ENCODE peak calls at places on chromosomes 1 and 21, in five cellular contexts. F is H1, O is GM12878, A is HepG2, T is K562. Z is an unnamed sample.

GRCh38 chr1:203148127-203148526 is 20.6 kb downstream of the ADORA1 start:
- DNase-seq in F (no peak), O (no peak), A (peak), T (peak), Z (peak)

GRCh38 chr1:98005326-98006010 is 84.6 kb upstream of the DPYD start:
- DNase-seq in F (no peak), O (no peak), A (no peak), T (no peak), Z (no peak)

GRCh38 chr21:37408464-37409193 is 42.1 kb downstream of the DYRK1A start:
- DNase-seq in F (no peak), O (no peak), A (no peak), T (no peak), Z (no peak)

GRCh38 chr1:87684786-87685185 is 356.1 kb downstream of the LMO4 start:
- DNase-seq in F (no peak), O (no peak), A (no peak), T (no peak), Z (no peak)

GRCh38 chr1:6500446-6501406 is 9.3 kb upstream of the PLEKHG5 start:
- DNase-seq in F (no peak), O (no peak), A (no peak), T (no peak), Z (no peak)

GRCh38 chr1:14113841-14114567 is 414.0 kb downstream of the PRDM2 start:
- DNase-seq in F (peak), O (no peak), A (no peak), T (peak), Z (no peak)

GRCh38 chr21:41016472-41016871 is 151.5 kb upstream of the BACE2 start:
- DNase-seq in F (no peak), O (no peak), A (no peak), T (no peak), Z (no peak)

GRCh38 chr1:164735315-164736052 is 176.5 kb downstream of the PBX1 start:
- DNase-seq in F (no peak), O (no peak), A (no peak), T (no peak), Z (no peak)

GRCh38 chr1:116909511-116910378 is at the start of gene PTGFRN:
- DNase-seq in F (peak), O (no peak), A (no peak), T (peak), Z (peak)

GRCh38 chr1:174266991-174267612 is 107.8 kb downstream of the RABGAP1L start:
- DNase-seq in F (no peak), O (no peak), A (peak), T (no peak), Z (no peak)

GRCh38 chr1:174262747-174263241 is 103.5 kb downstream of the RABGAP1L start:
- DNase-seq in F (no peak), O (peak), A (peak), T (peak), Z (peak)

GRCh38 chr1:174269932-174270651 is 110.8 kb downstream of the RABGAP1L start:
- DNase-seq in F (no peak), O (no peak), A (peak), T (no peak), Z (no peak)

GRCh38 chr1:174265273-174265672 is 106.0 kb downstream of the RABGAP1L start:
- DNase-seq in F (no peak), O (no peak), A (no peak), T (no peak), Z (no peak)

DNA sequence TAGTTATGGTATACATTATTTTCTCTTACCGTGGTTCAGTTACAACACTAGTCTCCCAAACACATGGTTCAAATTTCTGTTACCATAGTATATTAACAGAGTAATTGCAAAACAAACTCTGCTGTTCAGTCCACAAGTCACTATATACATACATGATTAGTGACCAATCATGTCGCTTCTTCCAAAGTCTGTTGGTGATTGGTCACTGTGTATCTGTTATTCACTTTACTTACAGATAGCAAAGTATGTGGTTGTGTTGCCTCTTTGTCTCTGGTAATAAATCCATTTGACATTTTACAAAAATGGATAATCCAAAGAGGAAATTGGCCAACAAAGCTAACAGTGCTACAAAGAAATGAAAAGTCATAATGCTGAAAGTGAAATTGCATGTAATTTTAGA is 107.2 kb downstream of the RABGAP1L start:
- DNase-seq in F (no peak), O (no peak), A (peak), T (no peak), Z (no peak)
- TF ChIP-seq ZNF274 in F (no peak), O (no peak), A (no peak), T (no peak), Z (no peak)

DNA sequence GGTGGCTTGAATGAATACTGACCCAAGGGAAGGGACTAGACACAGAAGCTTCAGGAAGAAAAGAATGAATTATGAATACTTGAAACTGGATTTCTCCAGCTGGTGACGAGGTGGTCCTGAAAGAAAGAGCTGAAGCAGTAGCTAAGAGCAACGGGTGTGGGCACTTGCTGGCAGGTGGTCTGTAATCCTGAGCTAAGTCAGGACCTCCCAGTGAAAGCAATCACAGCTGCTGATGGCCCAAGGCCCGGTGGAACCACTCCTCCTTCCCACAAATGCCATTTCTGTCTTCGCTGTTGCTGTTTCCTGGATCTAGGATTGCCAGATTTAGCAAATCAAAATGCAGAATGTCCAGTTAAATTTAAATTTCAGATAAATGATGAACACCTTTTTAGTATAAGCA is 47.0 kb downstream of the NEK2 start:
- DNase-seq in F (no peak), O (no peak), A (no peak), T (no peak), Z (no peak)
- TF ChIP-seq SRF in F (no peak), O (no peak), A (no peak), T (no peak), Z (no peak)

GRCh38 chr1:227543283-227544066 is 19.9 kb upstream of the ZNF678 start:
- DNase-seq in F (no peak), O (no peak), A (no peak), T (no peak), Z (no peak)

GRCh38 chr1:227540170-227541098 is 22.9 kb upstream of the ZNF678 start:
- DNase-seq in F (no peak), O (no peak), A (no peak), T (no peak), Z (no peak)

GRCh38 chr1:227541129-227541528 is 22.2 kb upstream of the ZNF678 start:
- DNase-seq in F (no peak), O (no peak), A (no peak), T (no peak), Z (no peak)

GRCh38 chr1:227542153-227543120 is 20.9 kb upstream of the ZNF678 start:
- DNase-seq in F (peak), O (peak), A (peak), T (peak), Z (peak)

DNA sequence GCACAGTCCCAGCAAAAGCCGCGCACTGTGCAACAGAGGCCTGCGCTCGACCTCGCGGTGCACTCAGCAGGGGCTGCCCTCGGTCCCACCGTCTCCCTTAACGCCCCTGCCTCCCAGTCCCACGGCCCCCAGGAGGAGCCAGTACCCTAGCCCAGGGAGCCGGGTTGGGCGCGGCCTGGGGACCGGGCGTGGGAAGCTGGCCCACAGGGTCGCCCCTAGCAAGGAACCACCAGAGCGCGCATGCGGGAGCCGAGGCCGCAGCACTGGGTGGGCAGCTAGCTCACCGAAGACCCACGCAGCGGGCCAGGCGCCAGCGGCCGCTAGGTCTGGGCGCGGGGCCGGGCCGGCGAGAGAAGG is 21.6 kb upstream of the ZNF678 start:
- DNase-seq in F (no peak), O (no peak), A (no peak), T (no peak), Z (no peak)
- TF ChIP-seq ZNF274 in F (no peak), O (no peak), A (no peak), T (no peak), Z (no peak)

DNA sequence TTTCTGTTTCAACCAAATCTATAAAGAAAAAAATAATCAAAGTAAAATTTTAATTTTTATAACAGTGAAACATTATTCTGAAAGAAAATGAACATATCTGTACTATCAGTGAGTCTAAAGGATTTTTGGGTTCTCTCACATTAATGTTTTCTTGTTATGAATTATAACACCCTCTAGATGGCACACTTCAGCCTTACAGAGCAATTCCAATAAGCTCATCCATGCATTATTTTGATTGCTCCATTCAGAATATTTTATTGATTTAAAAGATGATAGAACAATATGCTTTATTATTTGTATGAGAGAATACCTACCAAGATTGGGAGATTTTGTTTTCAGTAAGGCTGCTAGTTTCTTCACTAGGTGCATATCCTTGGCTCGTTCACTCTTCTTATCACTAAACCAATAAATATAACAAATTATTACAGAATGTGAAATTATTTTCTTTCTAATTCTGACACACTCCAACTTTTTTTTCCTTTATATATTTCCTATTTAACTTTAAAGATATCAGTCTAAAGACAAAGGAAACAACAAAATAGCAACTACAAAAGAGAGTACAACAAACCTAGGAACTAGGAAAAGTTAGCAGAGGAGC is 82.4 kb downstream of the RAB3GAP2 start:
- DNase-seq in F (no peak), O (no peak), A (peak), T (peak), Z (peak)
- TF ChIP-seq SRF in F (no peak), O (no peak), A (no peak), T (no peak), Z (no peak)

GRCh38 chr1:66494488-66494887 is 39.5 kb upstream of the SGIP1 start:
- DNase-seq in F (no peak), O (no peak), A (no peak), T (no peak), Z (no peak)
- TF ChIP-seq ZNF274 in F (no peak), O (no peak), A (no peak), T (no peak), Z (no peak)

DNA sequence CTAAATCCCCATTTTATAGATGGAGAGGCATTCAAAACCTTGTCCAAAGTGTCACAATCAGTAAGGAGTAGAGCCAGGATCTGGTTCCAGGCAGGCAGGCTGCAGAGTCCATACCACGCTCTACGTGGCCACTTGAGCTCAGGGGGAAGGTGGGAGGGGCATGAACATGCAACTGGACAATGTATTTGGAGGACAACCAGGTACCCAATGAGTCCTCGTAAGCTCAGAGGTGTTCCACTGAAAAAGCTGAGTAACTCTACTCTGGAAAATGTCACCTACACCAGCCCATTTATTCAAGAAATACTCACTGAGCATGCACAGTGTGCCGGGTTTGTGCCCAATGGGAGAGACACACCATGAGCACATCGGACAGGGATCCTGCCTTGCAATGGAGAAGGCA is 11.2 kb upstream of the GUCA2B start:
- DNase-seq in F (no peak), O (no peak), A (no peak), T (no peak), Z (no peak)
- TF ChIP-seq SRF in F (no peak), O (no peak), A (no peak), T (no peak), Z (no peak)

DNA sequence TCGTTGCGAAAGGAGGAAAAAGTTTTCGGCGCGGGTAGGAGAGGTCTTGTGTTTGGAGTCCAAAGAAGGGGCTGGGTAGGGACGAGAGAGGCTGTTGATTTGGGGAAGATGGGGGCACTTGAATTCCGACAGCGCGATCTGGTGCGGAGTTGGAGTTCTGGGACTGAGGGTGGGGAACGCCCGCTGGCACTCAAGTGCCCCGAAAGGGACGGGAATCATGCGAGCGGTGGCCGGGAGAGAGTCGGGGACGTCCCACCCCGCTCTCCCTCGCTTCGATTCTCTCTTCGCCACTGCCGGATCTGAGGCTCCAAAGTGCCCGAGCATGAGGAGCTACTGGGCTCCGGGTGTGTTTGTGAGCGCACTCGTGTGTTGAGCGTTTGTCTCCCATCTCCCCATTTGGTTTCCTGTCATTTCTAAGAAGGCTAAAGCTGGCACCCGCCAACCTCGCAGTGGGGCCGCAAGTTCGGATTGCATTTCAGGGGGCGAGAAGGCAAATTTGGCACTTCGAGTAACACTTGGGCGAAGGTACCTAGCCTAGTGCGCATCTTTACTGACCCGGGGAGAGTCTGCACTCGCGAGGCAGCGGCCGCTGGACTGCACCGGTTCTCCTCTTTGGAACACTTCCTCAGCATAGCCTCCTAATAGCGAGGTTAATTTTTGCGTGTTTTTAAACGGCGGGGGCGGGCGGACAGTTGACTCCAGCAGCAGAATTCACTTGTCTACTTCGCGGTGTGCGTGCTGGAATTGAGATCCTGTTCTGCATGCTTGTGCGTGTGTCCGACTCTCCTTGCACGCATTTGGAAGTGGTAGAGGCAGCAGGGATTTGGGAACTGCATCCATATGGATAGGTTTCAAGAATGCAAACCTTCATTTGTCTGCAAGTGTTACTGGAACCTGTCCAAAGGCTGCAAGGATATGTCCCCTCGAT is 1.2 kb downstream of the CHRM3 start:
- DNase-seq in F (no peak), O (no peak), A (no peak), T (no peak), Z (no peak)
- TF ChIP-seq ZNF274 in F (no peak), O (no peak), A (no peak), T (no peak), Z (no peak)

GRCh38 chr1:32892368-32893197 is 6.3 kb downstream of the HPCA start:
- DNase-seq in F (peak), O (no peak), A (no peak), T (peak), Z (no peak)
- TF ChIP-seq SRF in F (peak), O (no peak), A (no peak), T (no peak), Z (no peak)

GRCh38 chr1:118204648-118205047 is 19.6 kb upstream of the SPAG17 start:
- DNase-seq in F (no peak), O (no peak), A (no peak), T (no peak), Z (no peak)
- TF ChIP-seq ZNF274 in F (no peak), O (no peak), A (no peak), T (no peak), Z (no peak)

DNA sequence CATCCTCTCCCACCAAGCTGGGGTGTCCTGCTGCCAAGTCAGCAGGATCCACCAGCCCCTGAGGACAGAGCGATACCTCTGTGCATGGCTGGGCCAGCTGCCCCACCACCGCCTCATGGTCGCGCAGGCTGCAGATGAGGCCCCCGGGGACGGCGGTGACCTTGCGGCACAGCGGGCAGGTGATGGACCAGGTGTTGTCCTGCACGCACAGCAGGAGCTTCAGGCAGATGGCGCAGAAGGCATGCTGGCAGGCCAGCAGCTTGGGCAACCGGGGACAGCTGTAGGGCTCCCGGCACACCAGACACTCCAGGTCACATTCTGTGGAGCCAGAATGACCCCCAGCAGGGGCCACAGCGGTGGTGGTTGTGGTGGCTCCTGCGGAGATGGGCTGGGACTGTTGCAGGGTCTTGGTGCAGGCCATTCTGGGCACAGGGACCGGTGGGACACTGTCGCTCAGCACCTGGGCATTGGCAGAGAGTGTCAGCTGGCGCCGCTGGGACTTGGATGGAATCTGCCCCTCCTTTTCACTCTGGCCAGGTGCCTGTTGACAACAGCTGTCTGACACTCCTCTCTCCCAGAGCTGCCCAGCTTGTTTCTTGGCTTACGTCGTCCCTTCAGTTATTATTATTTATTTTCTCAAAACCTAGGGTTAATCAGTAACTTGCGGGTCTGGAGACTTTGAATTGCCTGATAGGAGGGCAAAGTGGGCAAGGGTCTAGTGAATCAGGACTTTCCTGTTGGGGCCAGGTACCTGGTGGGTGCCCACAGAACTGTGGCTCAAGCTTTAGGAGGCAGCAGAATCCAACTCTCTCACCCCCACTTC is at the start of gene RNF186:
- DNase-seq in F (no peak), O (no peak), A (peak), T (no peak), Z (no peak)
- TF ChIP-seq SRF in F (no peak), O (no peak), A (no peak), T (no peak), Z (no peak)